ENCODE peak calls at places on chromosome 11, in four cellular contexts. V is GM12878, Q is SK-N-SH, I is HCT116. B is an unnamed sample.

GRCh38 chr11:115164774-115165173 is 339.4 kb downstream of the CADM1 start:
- DNase-seq in V (no peak), Q (no peak), I (no peak), B (no peak)

GRCh38 chr11:32581556-32581955 is 2.1 kb upstream of the EIF3M start:
- DNase-seq in V (no peak), Q (no peak), I (no peak), B (no peak)

GRCh38 chr11:121614661-121615240 is 162.0 kb upstream of the SORL1-AS1 start:
- DNase-seq in V (no peak), Q (no peak), I (no peak), B (no peak)

GRCh38 chr11:11148104-11148509 is 204.9 kb downstream of the CSNK2A3 start:
- DNase-seq in V (no peak), Q (no peak), I (no peak), B (no peak)

GRCh38 chr11:129702410-129703390 is 112.9 kb upstream of the TMEM45B start:
- DNase-seq in V (no peak), Q (no peak), I (no peak), B (no peak)

GRCh38 chr11:122045181-122045586 is 70.8 kb downstream of the BLID start:
- DNase-seq in V (no peak), Q (no peak), I (no peak), B (no peak)

GRCh38 chr11:69921429-69922014 is 102.3 kb upstream of the FGF3 start:
- DNase-seq in V (no peak), Q (no peak), I (no peak), B (no peak)

GRCh38 chr11:108985611-108986279 is 320.9 kb downstream of the DDX10 start:
- DNase-seq in V (no peak), Q (no peak), I (no peak), B (no peak)

GRCh38 chr11:114131366-114131963 is 72.0 kb downstream of the ZBTB16 start:
- DNase-seq in V (no peak), Q (no peak), I (no peak), B (no peak)

GRCh38 chr11:83044958-83045712 is 26.6 kb downstream of the RAB30 start:
- DNase-seq in V (no peak), Q (no peak), I (no peak), B (peak; percentile 82)

GRCh38 chr11:76455931-76456330 is 11.1 kb downstream of the EMSY start:
- DNase-seq in V (no peak), Q (no peak), I (no peak), B (no peak)

GRCh38 chr11:44955019-44955738 is 4.5 kb upstream of the TP53I11 start:
- DNase-seq in V (no peak), Q (no peak), I (no peak), B (no peak)

GRCh38 chr11:72229336-72229924 is 4.9 kb downstream of the INPPL1 start:
- DNase-seq in V (no peak), Q (no peak), I (no peak), B (no peak)

GRCh38 chr11:94786264-94787126 is 18.3 kb downstream of the AMOTL1 start:
- DNase-seq in V (no peak), Q (peak; percentile 46), I (no peak), B (no peak)

GRCh38 chr11:120667281-120667680 is 155.7 kb downstream of the GRIK4 start:
- DNase-seq in V (no peak), Q (no peak), I (no peak), B (no peak)

GRCh38 chr11:120649316-120649715 is 137.8 kb downstream of the GRIK4 start:
- DNase-seq in V (no peak), Q (no peak), I (no peak), B (no peak)

GRCh38 chr11:109765709-109766311 is 327.4 kb upstream of the ZC3H12C start:
- DNase-seq in V (no peak), Q (no peak), I (no peak), B (no peak)

GRCh38 chr11:96827164-96827563 is 437.4 kb downstream of the JRKL start:
- DNase-seq in V (no peak), Q (peak; percentile 1), I (no peak), B (no peak)

GRCh38 chr11:84322211-84322610 is 1036.0 kb upstream of the CCDC90B start:
- DNase-seq in V (no peak), Q (no peak), I (no peak), B (no peak)

GRCh38 chr11:57434640-57435546 is 8.0 kb upstream of the SLC43A3 start:
- DNase-seq in V (no peak), Q (no peak), I (no peak), B (no peak)

GRCh38 chr11:18329196-18329870 is 7.0 kb downstream of the GTF2H1 start:
- DNase-seq in V (no peak), Q (no peak), I (no peak), B (no peak)

GRCh38 chr11:44793350-44794090 is 66.8 kb downstream of the TSPAN18 start:
- DNase-seq in V (no peak), Q (peak; percentile 76), I (no peak), B (no peak)

GRCh38 chr11:130548491-130548833 is 100.0 kb downstream of the ADAMTS15 start:
- DNase-seq in V (no peak), Q (no peak), I (no peak), B (no peak)

GRCh38 chr11:45383229-45383628 is 97.1 kb upstream of the SYT13 start:
- DNase-seq in V (no peak), Q (no peak), I (no peak), B (no peak)

GRCh38 chr11:92685049-92685448 is 284.4 kb upstream of the MTNR1B start:
- DNase-seq in V (no peak), Q (peak; percentile 7), I (no peak), B (no peak)

GRCh38 chr11:48018561-48019229 is 38.3 kb downstream of the PTPRJ start:
- DNase-seq in V (no peak), Q (no peak), I (no peak), B (no peak)

GRCh38 chr11:18853086-18853720 is 61.6 kb upstream of the PTPN5 start:
- DNase-seq in V (no peak), Q (peak; percentile 21), I (peak; percentile 21), B (no peak)

GRCh38 chr11:129375731-129376657 is at the start of gene BARX2:
- DNase-seq in V (no peak), Q (peak; percentile 70), I (peak; percentile 26), B (peak; percentile 35)

GRCh38 chr11:16382177-16382576 is 25.8 kb upstream of the SOX6 start:
- DNase-seq in V (no peak), Q (no peak), I (no peak), B (no peak)

GRCh38 chr11:117426941-117427340 is 99.3 kb downstream of the CEP164 start:
- DNase-seq in V (no peak), Q (no peak), I (no peak), B (no peak)

GRCh38 chr11:117428186-117428855 is 100.7 kb downstream of the CEP164 start:
- DNase-seq in V (no peak), Q (no peak), I (no peak), B (no peak)

GRCh38 chr11:117427356-117427874 is 99.8 kb downstream of the CEP164 start:
- DNase-seq in V (no peak), Q (no peak), I (no peak), B (no peak)

GRCh38 chr11:117430293-117430955 is 102.8 kb downstream of the CEP164 start:
- DNase-seq in V (no peak), Q (no peak), I (no peak), B (no peak)

GRCh38 chr11:117428856-117429229 is 101.2 kb downstream of the CEP164 start:
- DNase-seq in V (no peak), Q (no peak), I (no peak), B (no peak)
- TF ChIP-seq SIN3A in V (no peak), Q (no peak), I (no peak), B (no peak)

GRCh38 chr11:33694346-33695050 is 6.1 kb downstream of the C11orf91 start:
- DNase-seq in V (no peak), Q (peak; percentile 41), I (no peak), B (no peak)
- TF ChIP-seq REST in V (no peak), Q (no peak), I (no peak), B (no peak)

GRCh38 chr11:2413735-2414579 is 13.4 kb downstream of the TSSC4 start:
- DNase-seq in V (no peak), Q (no peak), I (no peak), B (no peak)

GRCh38 chr11:2414616-2415015 is 14.1 kb downstream of the TSSC4 start:
- DNase-seq in V (no peak), Q (no peak), I (no peak), B (no peak)

GRCh38 chr11:2415171-2415570 is 14.6 kb downstream of the TSSC4 start:
- DNase-seq in V (no peak), Q (no peak), I (no peak), B (no peak)

GRCh38 chr11:2416765-2417164 is 16.2 kb downstream of the TSSC4 start:
- DNase-seq in V (no peak), Q (no peak), I (no peak), B (no peak)

GRCh38 chr11:2415601-2416380 is 15.2 kb downstream of the TSSC4 start:
- DNase-seq in V (no peak), Q (no peak), I (no peak), B (no peak)
- TF ChIP-seq CTCF in V (peak; percentile 20), Q (no peak), I (no peak), B (no peak)

GRCh38 chr11:64890084-64890944 is 11.9 kb upstream of the EHD1 start:
- DNase-seq in V (no peak), Q (no peak), I (no peak), B (no peak)
- TF ChIP-seq SIN3A in V (no peak), Q (no peak), I (no peak), B (no peak)

B was measured in Panc1.